ENCODE peak calls at places on chromosome 14, in five cellular contexts. S is upper lobe of right lung, C is right atrium auricular region, G is ovary, T is adrenal gland. L is an unnamed sample.

GRCh38 chr14:64196668-64197411 is 97.3 kb downstream of the ESR2 start:
- DNase-seq in S (peak), C (peak), G (peak), T (peak), L (no peak)

GRCh38 chr14:105070760-105071137 is 5.5 kb upstream of the GPR132 start:
- DNase-seq in S (no peak), C (no peak), G (no peak), T (no peak), L (no peak)

GRCh38 chr14:24145700-24146621 is at the start of gene PSME2:
- DNase-seq in S (no peak), C (no peak), G (no peak), T (no peak), L (no peak)

GRCh38 chr14:22861651-22862050 is 9.9 kb upstream of the LRP10 start:
- DNase-seq in S (no peak), C (no peak), G (no peak), T (no peak), L (no peak)

GRCh38 chr14:83779266-83779665 is 1750.7 kb upstream of the FLRT2 start:
- DNase-seq in S (no peak), C (no peak), G (no peak), T (no peak), L (no peak)

GRCh38 chr14:104551851-104552737 is 27.5 kb upstream of the C14orf180 start:
- DNase-seq in S (peak), C (no peak), G (peak), T (no peak), L (no peak)

GRCh38 chr14:39015360-39015961 is 87.6 kb downstream of the SEC23A start:
- DNase-seq in S (no peak), C (no peak), G (no peak), T (peak), L (no peak)

GRCh38 chr14:104589338-104590195 is 10.0 kb downstream of the C14orf180 start:
- DNase-seq in S (no peak), C (no peak), G (no peak), T (no peak), L (no peak)

GRCh38 chr14:63843796-63844195 is 9.0 kb upstream of the SYNE2 start:
- DNase-seq in S (no peak), C (no peak), G (no peak), T (no peak), L (no peak)

GRCh38 chr14:42140831-42141279 is 534.2 kb downstream of the LRFN5 start:
- DNase-seq in S (no peak), C (no peak), G (no peak), T (no peak), L (peak)

GRCh38 chr14:63672417-63673180 is 30.9 kb upstream of the WDR89 start:
- DNase-seq in S (no peak), C (no peak), G (no peak), T (no peak), L (no peak)

GRCh38 chr14:104424406-104425072 is 155.0 kb upstream of the C14orf180 start:
- DNase-seq in S (peak), C (peak), G (peak), T (no peak), L (no peak)

GRCh38 chr14:104172349-104172748 is 34.0 kb downstream of the KIF26A start:
- DNase-seq in S (no peak), C (no peak), G (no peak), T (no peak), L (no peak)

GRCh38 chr14:96565811-96566210 is 63.6 kb downstream of the PAPOLA start:
- DNase-seq in S (no peak), C (no peak), G (no peak), T (no peak), L (no peak)

GRCh38 chr14:49134940-49135339 is 451.2 kb downstream of the RPS29 start:
- DNase-seq in S (no peak), C (no peak), G (no peak), T (peak), L (no peak)

GRCh38 chr14:47240755-47241437 is 434.5 kb downstream of the MDGA2 start:
- DNase-seq in S (no peak), C (no peak), G (no peak), T (no peak), L (no peak)

GRCh38 chr14:102508774-102509743 is 517 bp downstream of the ANKRD9 start:
- DNase-seq in S (peak), C (peak), G (peak), T (peak), L (no peak)

GRCh38 chr14:34036319-34036761 is 85.5 kb upstream of the EGLN3 start:
- DNase-seq in S (no peak), C (no peak), G (no peak), T (no peak), L (no peak)

GRCh38 chr14:96418075-96418474 is 26.1 kb downstream of the AK7 start:
- DNase-seq in S (no peak), C (no peak), G (no peak), T (no peak), L (no peak)

GRCh38 chr14:102775855-102776760 is 1.1 kb upstream of the TRAF3 start:
- DNase-seq in S (no peak), C (no peak), G (no peak), T (peak), L (no peak)

GRCh38 chr14:52131640-52132320 is 62.9 kb upstream of the NID2 start:
- DNase-seq in S (no peak), C (peak), G (peak), T (peak), L (peak)

GRCh38 chr14:93788557-93789365 is 476 bp upstream of the PRIMA1 start:
- DNase-seq in S (no peak), C (peak), G (peak), T (no peak), L (no peak)

GRCh38 chr14:61098711-61099110 is 117.7 kb downstream of the SLC38A6 start:
- DNase-seq in S (no peak), C (no peak), G (no peak), T (no peak), L (no peak)

GRCh38 chr14:57982802-57983201 is 116.9 kb upstream of the SLC35F4 start:
- DNase-seq in S (peak), C (no peak), G (peak), T (peak), L (no peak)

GRCh38 chr14:58747181-58747580 is 109.4 kb downstream of the DACT1 start:
- DNase-seq in S (peak), C (peak), G (peak), T (peak), L (no peak)

GRCh38 chr14:22657861-22658260 is 13.7 kb upstream of the OR6J1 start:
- DNase-seq in S (no peak), C (no peak), G (no peak), T (no peak), L (no peak)

GRCh38 chr14:52266782-52267181 is 716 bp upstream of the PTGDR start:
- DNase-seq in S (no peak), C (no peak), G (no peak), T (no peak), L (no peak)

GRCh38 chr14:99190696-99191662 is 81.0 kb downstream of the BCL11B start:
- DNase-seq in S (no peak), C (no peak), G (no peak), T (no peak), L (no peak)

GRCh38 chr14:94965551-94966339 is 191.6 kb downstream of the DICER1 start:
- DNase-seq in S (no peak), C (no peak), G (no peak), T (no peak), L (no peak)

GRCh38 chr14:66066991-66067788 is 419.0 kb upstream of the CCDC196 start:
- DNase-seq in S (no peak), C (no peak), G (no peak), T (no peak), L (no peak)

GRCh38 chr14:55579724-55580400 is at the start of gene KTN1:
- DNase-seq in S (peak), C (peak), G (peak), T (peak), L (no peak)

GRCh38 chr14:55582741-55583140 is 2.7 kb downstream of the KTN1 start:
- DNase-seq in S (no peak), C (no peak), G (no peak), T (no peak), L (no peak)

GRCh38 chr14:55578511-55578910 is 1.5 kb upstream of the KTN1 start:
- DNase-seq in S (no peak), C (no peak), G (no peak), T (no peak), L (no peak)

GRCh38 chr14:55581011-55581806 is 1.2 kb downstream of the KTN1 start:
- DNase-seq in S (peak), C (peak), G (peak), T (peak), L (no peak)

DNA sequence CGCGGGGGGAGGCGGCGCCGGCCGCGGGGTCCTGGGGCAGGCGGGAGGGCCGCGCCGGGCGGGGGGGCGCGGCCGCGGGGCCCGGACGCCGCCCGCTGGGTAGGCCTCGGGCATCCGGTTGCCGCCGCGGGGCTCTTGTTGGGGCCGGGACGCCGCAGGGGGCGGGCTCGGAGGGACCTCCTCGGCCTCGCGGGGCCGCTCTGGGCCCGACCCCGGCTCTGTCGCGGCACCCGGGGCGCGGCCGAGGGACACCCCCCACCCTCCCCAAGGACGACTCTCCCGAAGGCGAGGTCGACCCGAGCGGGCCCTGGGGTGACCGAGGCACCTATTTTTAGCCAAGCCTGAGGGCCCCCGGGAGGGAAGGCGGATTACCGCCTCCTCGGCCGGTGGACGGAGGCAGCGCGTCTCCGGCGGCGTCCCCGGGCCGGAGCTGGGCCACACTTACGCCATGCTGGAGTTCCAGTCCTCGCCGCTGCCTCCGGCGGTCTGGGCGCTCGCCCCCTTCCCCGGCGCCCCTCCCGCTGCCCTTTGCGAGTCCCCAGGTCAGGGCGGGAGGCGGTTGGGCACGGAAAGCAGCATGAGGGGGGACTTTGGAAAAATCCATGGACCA is 499 bp downstream of the KTN1 start:
- DNase-seq in S (peak), C (no peak), G (peak), T (peak), L (no peak)
- H3K27ac ChIP-seq in S (peak), C (peak), G (peak), T (peak), L (peak)

DNA sequence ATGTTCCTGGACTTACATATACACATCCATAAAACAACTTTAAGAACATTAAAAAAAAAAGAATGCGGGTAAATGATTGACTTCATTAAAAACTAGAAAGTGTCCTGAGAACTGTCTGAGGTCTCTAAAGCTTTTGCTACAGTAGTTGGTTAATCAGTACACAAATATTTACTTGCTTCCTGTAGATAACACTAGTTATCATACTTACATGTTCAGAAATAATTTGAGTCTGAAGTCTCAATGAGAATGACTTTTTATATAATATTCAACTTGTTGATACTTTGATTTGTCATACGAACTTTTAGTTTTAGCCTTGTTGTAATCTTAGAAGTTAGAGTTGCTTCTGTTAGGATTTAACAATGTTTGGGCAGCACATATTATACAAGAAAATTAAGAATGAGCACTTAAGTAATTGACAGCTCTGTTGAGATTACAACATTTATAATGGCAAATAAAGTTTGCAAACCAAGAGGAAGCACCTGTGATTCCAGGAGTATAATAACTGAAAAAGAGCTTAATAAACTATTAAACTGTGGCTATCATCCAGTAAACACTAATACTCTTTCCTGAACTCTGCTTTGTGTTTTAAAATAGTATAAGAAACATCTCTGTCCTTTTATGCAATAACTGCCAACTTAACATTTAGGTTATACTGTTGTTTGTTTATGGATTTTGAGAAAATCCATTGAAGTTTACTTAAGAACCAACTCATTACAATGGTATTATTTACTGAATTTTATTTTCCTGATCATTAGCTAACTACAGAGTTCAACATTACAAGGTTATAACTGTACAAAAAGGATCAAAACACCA is 131.7 kb downstream of the MIPOL1 start:
- DNase-seq in S (no peak), C (no peak), G (no peak), T (no peak), L (no peak)
- H3K27ac ChIP-seq in S (no peak), C (no peak), G (no peak), T (no peak), L (no peak)

GRCh38 chr14:68948686-68949085 is 30.4 kb downstream of the ACTN1 start:
- DNase-seq in S (no peak), C (no peak), G (no peak), T (no peak), L (no peak)
- H3K27ac ChIP-seq in S (peak), C (peak), G (peak), T (peak), L (peak)

DNA sequence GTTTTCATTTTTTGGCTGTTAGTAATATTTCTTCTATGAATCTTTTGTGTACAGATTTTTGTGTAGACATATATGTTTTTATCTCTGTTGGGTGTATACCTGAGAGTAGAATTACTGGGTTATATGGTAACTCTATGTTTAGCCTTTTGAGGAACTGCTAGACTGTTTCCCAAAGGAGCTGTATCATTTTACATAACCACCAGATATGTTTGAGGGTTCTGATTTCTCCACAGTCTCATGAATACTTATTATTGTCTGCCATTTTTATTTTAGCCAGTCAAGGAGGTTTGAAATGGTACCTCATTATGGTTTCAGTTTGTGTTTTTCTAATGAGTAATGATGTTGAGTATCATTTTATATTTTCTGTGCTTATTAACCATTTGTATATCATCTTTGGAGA is 1.9 kb downstream of the PCNX4 start:
- DNase-seq in S (no peak), C (no peak), G (no peak), T (no peak), L (no peak)
- H3K27ac ChIP-seq in S (peak), C (peak), G (peak), T (no peak), L (peak)

DNA sequence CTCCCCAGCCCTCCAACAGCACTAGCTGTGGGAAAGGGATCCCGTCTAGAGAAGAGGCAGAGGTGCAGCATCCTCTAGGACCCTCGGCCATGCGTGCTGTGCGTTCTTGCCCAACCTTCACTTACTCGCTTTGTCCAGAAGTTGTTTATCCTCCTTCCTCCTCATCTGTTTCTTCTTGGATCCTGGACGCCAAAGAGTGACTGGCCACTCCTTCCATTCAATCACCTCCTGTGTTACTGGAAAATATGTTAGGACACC is 140.5 kb downstream of the ZFP36L1 start:
- DNase-seq in S (no peak), C (no peak), G (no peak), T (no peak), L (no peak)
- H3K27ac ChIP-seq in S (no peak), C (peak), G (peak), T (no peak), L (no peak)

GRCh38 chr14:89304972-89305703 is 111.9 kb downstream of the FOXN3 start:
- DNase-seq in S (no peak), C (peak), G (peak), T (peak), L (no peak)

GRCh38 chr14:89309670-89310177 is 107.3 kb downstream of the FOXN3 start:
- DNase-seq in S (no peak), C (no peak), G (no peak), T (no peak), L (no peak)

GRCh38 chr14:89307409-89307808 is 109.6 kb downstream of the FOXN3 start:
- DNase-seq in S (no peak), C (no peak), G (no peak), T (no peak), L (no peak)

GRCh38 chr14:89310211-89310610 is 106.8 kb downstream of the FOXN3 start:
- DNase-seq in S (no peak), C (no peak), G (no peak), T (peak), L (no peak)

DNA sequence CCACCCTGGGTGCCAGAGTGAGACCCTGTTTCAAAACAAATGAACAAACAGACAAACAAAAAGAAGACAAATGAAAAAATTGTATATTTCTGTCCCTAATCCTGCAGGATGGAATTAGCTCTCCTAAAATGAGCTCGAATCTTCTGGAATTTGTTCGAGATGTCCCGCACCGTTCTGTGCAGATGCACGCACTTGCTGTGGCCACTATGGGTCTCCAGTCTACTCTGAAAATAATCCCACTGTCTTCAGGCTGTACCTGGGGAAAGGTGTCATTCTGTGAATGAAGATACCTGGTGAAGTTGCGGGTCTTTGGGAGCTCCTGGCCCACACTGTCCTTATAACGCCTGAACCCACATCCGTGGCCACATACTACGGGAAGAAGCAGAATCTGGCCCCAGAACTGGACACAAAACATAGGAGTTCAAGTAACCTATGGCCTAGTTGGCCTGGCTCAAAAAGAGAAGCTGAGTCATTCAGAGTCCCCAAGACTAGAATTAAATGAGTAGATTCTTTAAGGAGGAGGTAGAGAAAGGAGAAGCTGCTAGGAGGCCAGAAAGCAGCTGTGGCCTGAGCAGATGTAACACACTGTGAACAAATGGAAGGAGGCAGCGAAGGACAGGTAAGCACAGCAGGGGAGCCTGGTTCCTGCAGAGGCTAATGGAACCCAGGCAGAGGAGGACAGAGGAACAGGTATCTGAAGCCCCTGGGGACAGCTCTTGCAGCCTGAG is 108.6 kb downstream of the FOXN3 start:
- DNase-seq in S (no peak), C (no peak), G (no peak), T (peak), L (no peak)
- H3K27ac ChIP-seq in S (no peak), C (no peak), G (no peak), T (no peak), L (no peak)

GRCh38 chr14:75334191-75335051 is 55.8 kb downstream of the FOS start:
- DNase-seq in S (peak), C (peak), G (no peak), T (peak), L (no peak)
- H3K27ac ChIP-seq in S (peak), C (peak), G (no peak), T (peak), L (no peak)

L was measured in epithelial cell of prostate.